ENCODE peak calls at places on chromosomes 1 and 21, in eight cellular contexts. N is heart right ventricle, I is GM20000, J is activated B cell treated with CpG ODN at 0.5 μM for 24 hours, F is glutamatergic neuron, T is omental fat pad, O is endothelial cell, X is AG04449. P is an unnamed sample.

GRCh38 chr1:115828101-115829022 is 12.6 kb downstream of the NHLH2 start:
- DNase-seq in N (no peak), I (no peak), J (no peak), F (peak; percentile 98), T (no peak), O (peak; percentile 52), X (no peak), P (peak; percentile 20)

GRCh38 chr1:13828454-13829151 is 128.6 kb downstream of the PRDM2 start:
- DNase-seq in N (no peak), I (peak; percentile 79), J (no peak), F (peak; percentile 68), T (no peak), O (peak; percentile 62), X (no peak), P (no peak)

GRCh38 chr1:156146006-156146748 is 7.2 kb upstream of the SEMA4A start:
- DNase-seq in N (peak; percentile 81), I (peak; percentile 79), J (no peak), F (no peak), T (no peak), O (no peak), X (peak; percentile 85), P (peak; percentile 85)

GRCh38 chr1:184734972-184735371 is 19.7 kb downstream of the EDEM3 start:
- DNase-seq in N (no peak), I (no peak), J (no peak), F (no peak), T (no peak), O (no peak), X (no peak), P (no peak)

GRCh38 chr1:31785020-31785946 is 21.1 kb upstream of the ADGRB2 start:
- DNase-seq in N (no peak), I (no peak), J (peak; percentile 65), F (peak; percentile 49), T (no peak), O (no peak), X (no peak), P (no peak)

GRCh38 chr1:173134029-173134428 is 73.1 kb downstream of the TNFSF4 start:
- DNase-seq in N (no peak), I (no peak), J (no peak), F (no peak), T (no peak), O (no peak), X (peak; percentile 45), P (no peak)

GRCh38 chr1:11701551-11701961 is 10.0 kb downstream of the DRAXIN start:
- DNase-seq in N (no peak), I (no peak), J (no peak), F (no peak), T (no peak), O (no peak), X (no peak), P (no peak)

GRCh38 chr21:41973427-41973831 is 19.6 kb upstream of the C2CD2 start:
- DNase-seq in N (no peak), I (no peak), J (no peak), F (no peak), T (no peak), O (no peak), X (no peak), P (no peak)

GRCh38 chr1:110433803-110434202 is 17.1 kb upstream of the PROK1 start:
- DNase-seq in N (peak; percentile 23), I (no peak), J (no peak), F (peak; percentile 43), T (no peak), O (peak; percentile 30), X (no peak), P (no peak)

GRCh38 chr1:62753031-62753965 is 30.6 kb upstream of the ATG4C start:
- DNase-seq in N (no peak), I (no peak), J (no peak), F (no peak), T (no peak), O (no peak), X (no peak), P (no peak)

GRCh38 chr1:30033276-30034104 is 689.9 kb downstream of the MATN1 start:
- DNase-seq in N (no peak), I (no peak), J (no peak), F (no peak), T (no peak), O (no peak), X (no peak), P (no peak)

GRCh38 chr21:37564341-37564923 is 197.9 kb downstream of the DYRK1A start:
- DNase-seq in N (peak; percentile 80), I (peak; percentile 56), J (no peak), F (no peak), T (peak; percentile 64), O (peak; percentile 10), X (peak; percentile 94), P (no peak)

GRCh38 chr21:37561941-37562919 is 195.7 kb downstream of the DYRK1A start:
- DNase-seq in N (no peak), I (no peak), J (no peak), F (no peak), T (no peak), O (no peak), X (no peak), P (no peak)

GRCh38 chr21:37562920-37563640 is 196.5 kb downstream of the DYRK1A start:
- DNase-seq in N (peak; percentile 32), I (no peak), J (peak; percentile 21), F (no peak), T (no peak), O (peak; percentile 40), X (no peak), P (no peak)

GRCh38 chr21:37564924-37565529 is 198.5 kb downstream of the DYRK1A start:
- DNase-seq in N (no peak), I (no peak), J (no peak), F (no peak), T (no peak), O (no peak), X (no peak), P (no peak)

DNA sequence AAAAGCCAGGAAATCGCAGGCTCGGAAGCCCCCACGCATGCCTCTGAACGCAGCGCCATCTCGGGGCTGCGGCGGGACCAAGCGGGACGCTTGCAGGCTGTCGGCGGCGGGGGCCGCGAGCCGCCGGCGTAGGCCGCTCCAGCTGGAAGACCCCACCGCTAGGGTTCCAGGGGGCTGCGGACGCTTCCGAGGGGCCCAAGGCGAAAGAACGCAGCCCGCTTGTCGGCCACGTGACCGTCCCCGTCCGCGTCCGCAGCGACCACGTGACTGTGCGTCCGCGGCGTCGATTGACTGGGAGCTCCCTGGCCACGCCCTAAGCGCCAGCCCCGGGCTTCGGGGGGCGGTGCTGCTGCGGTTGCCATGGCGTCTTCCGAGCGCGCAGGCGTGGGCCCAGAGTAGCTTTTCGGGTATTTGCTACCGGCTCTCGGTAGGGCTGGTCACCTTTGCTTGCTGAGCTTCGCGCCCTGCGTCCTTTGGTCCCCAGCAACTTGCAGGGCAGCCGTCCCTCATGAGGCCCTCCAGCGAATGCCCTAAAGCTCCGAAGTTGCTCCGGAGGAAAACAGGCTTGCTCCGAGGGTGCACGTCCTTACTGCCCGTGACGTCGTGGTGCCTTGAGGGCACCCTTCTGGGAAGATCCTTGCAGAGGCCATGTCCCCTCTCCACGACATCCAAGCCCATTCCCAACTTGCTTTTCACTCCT is 197.2 kb downstream of the DYRK1A start:
- DNase-seq in N (peak; percentile 93), I (peak; percentile 95), J (peak; percentile 86), F (peak; percentile 86), T (peak; percentile 74), O (peak; percentile 50), X (peak; percentile 61), P (peak; percentile 82)
- TF ChIP-seq CTCF in N (peak; percentile 38), I (no peak), J (no peak), F (peak; percentile 10), T (no peak), O (no peak), X (peak; percentile 48), P (peak; percentile 23)

GRCh38 chr1:3650248-3651010 is 526 bp upstream of the WRAP73 start:
- DNase-seq in N (no peak), I (no peak), J (no peak), F (peak; percentile 15), T (no peak), O (no peak), X (no peak), P (no peak)
- TF ChIP-seq CTCF in N (no peak), I (no peak), J (no peak), F (no peak), T (no peak), O (no peak), X (no peak), P (no peak)

GRCh38 chr1:23177438-23178380 is 9.1 kb upstream of the LUZP1 start:
- DNase-seq in N (peak; percentile 91), I (peak; percentile 89), J (peak; percentile 66), F (peak; percentile 87), T (no peak), O (peak; percentile 94), X (no peak), P (no peak)
- TF ChIP-seq CTCF in N (peak; percentile 38), I (no peak), J (no peak), F (peak; percentile 18), T (no peak), O (peak; percentile 30), X (peak; percentile 12), P (no peak)

DNA sequence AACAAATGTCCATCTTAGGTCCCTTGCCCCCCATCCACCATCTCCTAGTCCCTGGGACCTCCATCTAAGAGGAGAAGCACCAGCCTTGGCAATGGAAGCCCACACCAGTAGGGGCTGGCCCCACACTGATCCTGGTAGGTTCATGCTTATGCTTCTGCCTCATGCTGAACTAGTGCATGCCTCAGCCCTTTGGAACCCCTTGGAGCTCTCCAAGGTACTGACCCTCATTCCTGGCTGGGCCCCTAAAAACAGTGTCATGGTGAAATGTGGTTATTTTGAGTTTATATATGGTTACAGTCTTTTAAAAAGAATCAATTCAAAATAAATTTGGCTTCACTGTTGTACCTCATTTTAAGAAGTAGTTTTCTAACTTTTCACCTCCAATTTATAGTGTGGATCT is 108.3 kb downstream of the HIVEP3 start:
- DNase-seq in N (no peak), I (peak; percentile 49), J (no peak), F (no peak), T (no peak), O (peak; percentile 59), X (no peak), P (no peak)
- TF ChIP-seq CTCF in N (no peak), I (no peak), J (no peak), F (no peak), T (no peak), O (no peak), X (no peak), P (no peak)

DNA sequence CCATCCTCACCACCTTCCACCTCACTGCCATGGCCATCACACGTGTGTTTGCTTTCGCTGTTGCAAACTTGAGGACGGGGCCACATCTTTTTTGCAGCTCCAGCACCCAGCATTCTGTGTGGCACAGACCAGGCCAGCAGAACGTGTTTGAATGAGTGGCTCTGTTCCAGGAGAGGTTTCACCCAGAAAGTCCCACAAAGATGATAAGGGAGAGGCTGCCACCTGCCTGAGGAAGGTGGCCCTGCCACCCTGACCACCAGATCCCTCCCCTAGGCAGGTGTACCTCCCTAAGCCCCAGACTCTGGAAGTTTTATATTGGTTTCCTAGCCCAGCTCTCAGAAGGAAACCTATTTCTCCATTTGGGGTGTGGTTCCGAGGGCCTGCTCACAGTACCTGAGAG is 252.1 kb downstream of the KAZN start:
- DNase-seq in N (no peak), I (peak; percentile 24), J (no peak), F (no peak), T (no peak), O (no peak), X (no peak), P (no peak)
- TF ChIP-seq CTCF in N (no peak), I (no peak), J (no peak), F (no peak), T (no peak), O (no peak), X (no peak), P (no peak)

DNA sequence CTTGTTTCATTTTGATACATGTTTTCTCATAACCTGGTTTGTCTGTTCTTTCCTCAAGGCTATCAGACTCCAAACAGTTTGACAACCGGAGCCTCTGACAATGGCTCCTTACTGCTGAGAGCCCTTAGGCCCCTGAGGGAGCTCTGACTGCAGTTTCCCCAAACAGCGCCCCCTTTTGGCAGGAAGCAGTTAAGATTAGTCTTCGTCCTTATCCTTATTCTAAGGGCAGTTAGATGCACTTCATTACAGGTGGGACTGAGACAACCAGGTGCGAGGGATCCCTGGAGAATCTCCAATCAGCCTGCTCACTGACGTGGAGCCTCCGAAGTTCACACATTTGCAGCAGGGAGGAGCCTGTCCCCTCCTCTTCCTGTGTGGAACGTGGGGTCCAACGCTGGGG is 393.1 kb downstream of the BRINP3 start:
- DNase-seq in N (no peak), I (no peak), J (no peak), F (peak; percentile 47), T (no peak), O (no peak), X (no peak), P (no peak)
- TF ChIP-seq CTCF in N (no peak), I (no peak), J (no peak), F (peak; percentile 58), T (no peak), O (peak; percentile 64), X (no peak), P (peak; percentile 20)

P was measured in D721Med.